ENCODE peak calls at places on chromosomes 5 and 9, in four cellular contexts. One of them, this sample, is unnamed.

GRCh38 chr5:100643473-100643872 is 108.3 kb downstream of the FAM174A start:
- DNase-seq in HCT116: no peak
- DNase-seq in keratinocyte: no peak
- DNase-seq in left ventricle myocardium inferior: no peak
- DNase-seq in this sample: no peak

GRCh38 chr5:168424506-168425298 is 61.6 kb upstream of the RARS1 start:
- DNase-seq in left ventricle myocardium inferior: no peak
- DNase-seq in keratinocyte: no peak
- DNase-seq in HCT116: no peak
- DNase-seq in this sample: no peak

GRCh38 chr5:139470821-139471300 is at the start of gene SMIM33:
- DNase-seq in left ventricle myocardium inferior: no peak
- DNase-seq in keratinocyte: no peak
- DNase-seq in HCT116: no peak
- DNase-seq in this sample: no peak

GRCh38 chr9:121667214-121667613 is 15.8 kb downstream of the DAB2IP start:
- DNase-seq in HCT116: no peak
- DNase-seq in left ventricle myocardium inferior: no peak
- DNase-seq in keratinocyte: no peak
- DNase-seq in this sample: no peak

GRCh38 chr9:134343637-134344036 is 17.4 kb downstream of the RXRA start:
- DNase-seq in keratinocyte: no peak
- DNase-seq in HCT116: no peak
- DNase-seq in left ventricle myocardium inferior: peak
- DNase-seq in this sample: no peak

GRCh38 chr5:134749415-134749814 is 9.2 kb upstream of the DDX46 start:
- DNase-seq in left ventricle myocardium inferior: no peak
- DNase-seq in HCT116: no peak
- DNase-seq in keratinocyte: no peak
- DNase-seq in this sample: no peak

GRCh38 chr5:84383816-84384603 is 670 bp downstream of the EDIL3 start:
- DNase-seq in HCT116: no peak
- DNase-seq in left ventricle myocardium inferior: no peak
- DNase-seq in keratinocyte: no peak
- DNase-seq in this sample: no peak

GRCh38 chr9:28024616-28025147 is 451.4 kb upstream of the C9orf72 start:
- DNase-seq in left ventricle myocardium inferior: no peak
- DNase-seq in HCT116: no peak
- DNase-seq in keratinocyte: no peak
- DNase-seq in this sample: no peak

GRCh38 chr9:124344291-124345050 is 70.8 kb downstream of the PSMB7 start:
- DNase-seq in HCT116: no peak
- DNase-seq in left ventricle myocardium inferior: peak
- DNase-seq in keratinocyte: no peak
- DNase-seq in this sample: no peak

GRCh38 chr9:114008667-114009410 is 69.3 kb downstream of the AMBP start:
- DNase-seq in keratinocyte: no peak
- DNase-seq in HCT116: no peak
- DNase-seq in left ventricle myocardium inferior: no peak
- DNase-seq in this sample: no peak

GRCh38 chr5:43305948-43306563 is 7.2 kb downstream of the HMGCS1 start:
- DNase-seq in keratinocyte: no peak
- DNase-seq in left ventricle myocardium inferior: no peak
- DNase-seq in HCT116: peak
- DNase-seq in this sample: no peak

GRCh38 chr5:149452007-149452664 is 73.0 kb upstream of the IL17B start:
- DNase-seq in left ventricle myocardium inferior: peak
- DNase-seq in keratinocyte: no peak
- DNase-seq in HCT116: no peak
- DNase-seq in this sample: no peak

GRCh38 chr9:86041331-86041741 is 58.0 kb downstream of the GOLM1 start:
- DNase-seq in HCT116: no peak
- DNase-seq in left ventricle myocardium inferior: no peak
- DNase-seq in keratinocyte: no peak
- DNase-seq in this sample: no peak

GRCh38 chr5:31664566-31664965 is 25.6 kb downstream of the PDZD2 start:
- DNase-seq in HCT116: peak
- DNase-seq in keratinocyte: no peak
- DNase-seq in left ventricle myocardium inferior: no peak
- DNase-seq in this sample: no peak

GRCh38 chr5:15009420-15009819 is 137.8 kb upstream of the ANKH start:
- DNase-seq in keratinocyte: peak
- DNase-seq in HCT116: peak
- DNase-seq in left ventricle myocardium inferior: no peak
- DNase-seq in this sample: peak

GRCh38 chr9:83403864-83404263 is 134.3 kb downstream of the FRMD3 start:
- DNase-seq in left ventricle myocardium inferior: no peak
- DNase-seq in HCT116: no peak
- DNase-seq in keratinocyte: no peak
- DNase-seq in this sample: no peak

DNA sequence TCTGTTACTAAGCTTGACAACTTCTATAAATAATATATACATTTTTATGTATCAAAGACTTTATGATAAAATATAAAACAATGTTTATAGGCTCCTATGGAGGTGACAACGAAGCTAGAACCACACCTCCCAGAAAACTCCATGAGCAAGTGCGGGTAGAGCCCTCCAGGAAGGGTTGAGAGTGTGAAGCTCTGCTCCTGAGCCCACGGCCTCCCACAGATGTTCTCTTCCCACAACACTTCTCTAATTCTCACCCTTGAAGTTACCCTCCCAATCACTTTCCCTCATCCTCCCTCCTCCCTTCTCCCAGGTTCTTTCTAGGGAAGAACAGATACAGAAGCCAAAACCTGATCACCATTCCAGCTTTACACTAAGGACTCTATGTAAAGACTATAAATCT is 427.6 kb downstream of the SPOCK1 start:
- DNase-seq in keratinocyte: no peak
- DNase-seq in left ventricle myocardium inferior: no peak
- DNase-seq in HCT116: no peak
- DNase-seq in this sample: no peak
- H3K27ac ChIP-seq in keratinocyte: no peak
- H3K27ac ChIP-seq in left ventricle myocardium inferior: peak
- H3K27ac ChIP-seq in HCT116: no peak
- H3K27ac ChIP-seq in this sample: peak

GRCh38 chr9:112484607-112485006 is 2.0 kb upstream of the KIAA1958 start:
- DNase-seq in left ventricle myocardium inferior: no peak
- DNase-seq in HCT116: no peak
- DNase-seq in keratinocyte: no peak
- DNase-seq in this sample: no peak

GRCh38 chr9:112473986-112474385 is 12.6 kb upstream of the KIAA1958 start:
- DNase-seq in HCT116: no peak
- DNase-seq in keratinocyte: no peak
- DNase-seq in left ventricle myocardium inferior: no peak
- DNase-seq in this sample: no peak

GRCh38 chr9:112475318-112475717 is 11.3 kb upstream of the KIAA1958 start:
- DNase-seq in keratinocyte: no peak
- DNase-seq in left ventricle myocardium inferior: no peak
- DNase-seq in HCT116: no peak
- DNase-seq in this sample: no peak

GRCh38 chr9:112477330-112477729 is 9.3 kb upstream of the KIAA1958 start:
- DNase-seq in keratinocyte: no peak
- DNase-seq in left ventricle myocardium inferior: no peak
- DNase-seq in HCT116: no peak
- DNase-seq in this sample: no peak

GRCh38 chr9:112479221-112479620 is 7.4 kb upstream of the KIAA1958 start:
- DNase-seq in left ventricle myocardium inferior: no peak
- DNase-seq in HCT116: no peak
- DNase-seq in keratinocyte: no peak
- DNase-seq in this sample: no peak
- H3K27ac ChIP-seq in left ventricle myocardium inferior: peak
- H3K27ac ChIP-seq in HCT116: no peak
- H3K27ac ChIP-seq in keratinocyte: no peak
- H3K27ac ChIP-seq in this sample: no peak

DNA sequence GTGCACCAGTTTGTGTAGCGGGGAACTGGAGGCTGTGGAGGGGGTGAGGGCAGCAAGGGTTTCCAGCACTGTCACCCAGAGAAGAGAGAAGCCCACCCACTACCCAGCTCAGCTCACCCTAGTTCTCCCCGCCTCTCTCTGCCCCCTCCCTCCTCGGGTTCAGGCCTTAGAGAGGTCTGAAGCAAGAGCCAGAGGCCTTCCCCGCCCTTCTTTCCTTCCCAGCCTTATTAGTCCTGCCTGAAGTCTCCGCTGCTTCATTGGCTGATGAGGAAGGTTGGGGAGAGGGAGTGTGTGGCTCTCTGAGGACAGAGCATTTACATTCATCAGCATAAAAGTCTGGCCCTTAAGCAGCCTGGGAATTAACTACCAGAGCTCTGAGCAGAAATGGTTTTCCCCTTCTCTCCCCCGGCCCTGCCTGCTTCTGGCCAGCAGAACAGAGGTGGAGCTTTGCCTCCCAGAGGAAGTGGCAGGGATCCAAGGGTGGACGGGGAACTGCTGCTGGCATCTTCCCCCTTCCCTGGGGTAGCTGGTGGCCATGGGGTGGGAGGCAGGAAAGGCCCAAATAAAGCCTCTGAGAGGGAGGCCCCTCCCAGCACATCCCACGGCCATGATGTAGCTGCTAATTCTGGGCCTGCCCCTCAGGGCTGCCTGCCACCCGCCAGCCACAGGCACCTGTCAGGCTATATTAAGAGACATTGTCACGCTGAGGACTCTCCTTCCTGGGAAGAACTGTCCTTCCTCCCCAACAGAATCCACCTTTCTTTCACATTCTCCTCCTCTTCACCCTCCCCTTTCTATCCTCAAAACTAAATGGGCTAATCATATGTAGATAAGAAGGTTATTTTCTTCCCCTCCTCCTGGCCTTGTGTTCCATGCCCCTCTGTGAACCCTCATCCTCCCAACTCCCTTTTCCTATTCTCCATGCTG is 4.2 kb downstream of the DNAJB5 start:
- DNase-seq in keratinocyte: no peak
- DNase-seq in left ventricle myocardium inferior: peak
- DNase-seq in HCT116: no peak
- DNase-seq in this sample: no peak
- H3K27ac ChIP-seq in keratinocyte: peak
- H3K27ac ChIP-seq in left ventricle myocardium inferior: peak
- H3K27ac ChIP-seq in HCT116: no peak
- H3K27ac ChIP-seq in this sample: peak

DNA sequence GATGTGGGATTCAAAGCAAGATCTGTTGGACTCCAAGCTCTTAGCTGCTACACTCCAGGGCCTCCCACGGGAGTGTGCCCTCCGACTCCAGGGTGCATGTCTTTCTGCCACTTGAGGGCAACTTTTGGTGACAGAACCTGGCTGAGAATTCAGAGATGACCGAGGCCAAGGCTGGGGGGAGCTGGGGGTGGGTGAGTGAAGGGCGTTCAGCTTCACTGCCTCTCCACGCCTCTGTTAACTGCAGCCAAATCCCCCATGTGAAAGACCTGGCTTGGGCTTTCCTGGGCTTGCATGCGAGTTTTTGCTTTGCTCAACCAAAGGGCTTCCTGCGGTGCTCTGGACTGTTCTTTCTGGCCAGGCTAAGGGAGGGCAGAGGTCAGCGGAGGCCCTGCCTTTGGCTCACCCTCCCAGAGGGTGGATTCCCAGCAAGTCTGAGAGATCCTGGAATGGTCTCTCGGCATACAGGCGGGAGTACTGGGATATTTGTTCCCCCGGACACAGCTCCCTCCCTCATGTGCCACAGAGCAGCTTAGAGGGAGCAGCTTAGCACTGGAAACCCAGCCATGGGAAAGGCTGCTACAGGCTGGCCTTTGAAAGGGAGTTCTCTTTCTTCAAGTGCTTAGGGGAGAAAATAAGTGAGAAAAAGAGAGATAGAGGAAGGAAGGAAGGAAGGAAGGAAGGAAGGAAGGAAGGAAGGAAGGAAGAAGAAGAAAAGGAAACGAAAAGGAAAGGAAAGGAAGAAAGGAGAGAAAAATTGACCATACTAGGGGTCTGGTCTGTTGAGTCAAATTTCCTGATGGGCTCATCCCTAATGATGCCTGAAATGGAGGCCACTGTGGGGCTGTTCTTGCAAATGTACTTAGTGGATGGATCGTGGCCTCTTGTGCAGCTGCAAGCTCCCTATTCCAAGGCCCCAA is 158.8 kb downstream of the FGF18 start:
- DNase-seq in HCT116: no peak
- DNase-seq in keratinocyte: no peak
- DNase-seq in left ventricle myocardium inferior: peak
- DNase-seq in this sample: no peak
- H3K27ac ChIP-seq in HCT116: no peak
- H3K27ac ChIP-seq in keratinocyte: no peak
- H3K27ac ChIP-seq in left ventricle myocardium inferior: peak
- H3K27ac ChIP-seq in this sample: no peak

DNA sequence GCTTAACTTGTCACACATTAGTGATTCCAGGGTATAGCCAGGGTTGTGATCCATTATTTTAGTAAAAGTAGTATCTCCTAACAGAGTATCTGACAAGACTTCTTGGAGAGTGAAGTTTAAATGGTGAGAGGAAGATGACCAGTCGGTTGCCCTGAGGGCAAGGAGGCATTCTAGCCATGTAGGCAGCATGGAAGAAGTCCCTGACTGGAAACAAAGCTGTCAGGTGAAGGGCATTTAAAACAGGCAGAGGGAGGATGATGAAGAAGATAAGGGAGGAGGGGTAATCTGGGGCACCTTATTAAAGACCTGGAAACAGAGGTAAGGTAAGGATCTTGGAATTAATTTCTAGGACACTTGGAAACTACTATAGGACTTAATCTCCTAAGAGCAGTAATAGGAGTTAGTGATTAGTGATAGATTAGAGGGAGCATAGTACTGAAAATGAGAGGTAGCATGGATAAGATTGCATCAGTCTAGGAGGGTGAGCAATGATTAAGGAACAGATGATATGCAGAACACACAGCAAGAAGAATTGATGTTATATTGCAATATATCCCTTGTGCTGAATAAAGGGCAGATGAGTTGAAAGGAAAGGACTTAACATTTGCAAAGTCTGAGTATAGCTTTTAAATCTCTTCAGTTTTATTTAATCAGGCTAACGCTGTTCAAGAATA is 9.5 kb downstream of the KIF2A start:
- DNase-seq in left ventricle myocardium inferior: no peak
- DNase-seq in keratinocyte: no peak
- DNase-seq in HCT116: no peak
- DNase-seq in this sample: no peak
- H3K27ac ChIP-seq in left ventricle myocardium inferior: no peak
- H3K27ac ChIP-seq in keratinocyte: no peak
- H3K27ac ChIP-seq in HCT116: no peak
- H3K27ac ChIP-seq in this sample: peak

GRCh38 chr9:115997923-115998322 is 155.7 kb upstream of the PAPPA start:
- DNase-seq in HCT116: no peak
- DNase-seq in keratinocyte: no peak
- DNase-seq in left ventricle myocardium inferior: no peak
- DNase-seq in this sample: no peak
- H3K27ac ChIP-seq in HCT116: no peak
- H3K27ac ChIP-seq in keratinocyte: no peak
- H3K27ac ChIP-seq in left ventricle myocardium inferior: no peak
- H3K27ac ChIP-seq in this sample: no peak

DNA sequence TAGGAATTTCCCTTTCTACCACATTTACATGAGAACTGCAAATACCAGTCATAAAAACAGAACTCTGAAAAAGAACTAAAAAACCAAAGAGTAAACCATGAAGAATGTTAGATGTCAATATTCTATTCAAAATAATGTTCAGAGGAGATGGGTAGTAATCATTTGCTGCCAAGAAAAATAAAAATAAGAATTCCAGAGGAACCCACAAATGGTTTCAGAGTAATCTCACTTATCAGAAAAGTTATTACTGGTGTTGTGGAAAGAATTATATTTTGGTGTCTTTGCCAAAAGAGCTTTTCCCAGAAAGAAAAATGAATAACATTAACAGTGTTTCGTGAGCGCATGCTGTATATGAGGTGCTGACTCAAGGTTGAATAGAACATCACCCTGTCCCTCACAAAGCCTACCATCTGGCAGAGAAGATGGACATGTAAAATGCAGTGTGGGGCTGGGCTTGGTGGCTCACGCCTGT is 35.6 kb downstream of the GPR21 start:
- DNase-seq in keratinocyte: no peak
- DNase-seq in left ventricle myocardium inferior: no peak
- DNase-seq in HCT116: no peak
- DNase-seq in this sample: no peak
- H3K27ac ChIP-seq in keratinocyte: no peak
- H3K27ac ChIP-seq in left ventricle myocardium inferior: peak
- H3K27ac ChIP-seq in HCT116: no peak
- H3K27ac ChIP-seq in this sample: no peak